ENCODE peak calls at places on chromosomes 12 and 14, in five cellular contexts. One of them, this sample, is unnamed.

GRCh38 chr12:2679068-2679815 is 115.5 kb upstream of the FKBP4 start:
- DNase-seq in neural crest cell: no peak
- DNase-seq in HT-29: no peak
- DNase-seq in neuronal stem cell: no peak
- DNase-seq in NCI-H1930: no peak
- DNase-seq in this sample: no peak

GRCh38 chr12:8698132-8698829 is 490 bp downstream of the RIMKLB start:
- DNase-seq in neural crest cell: peak; percentile 36
- DNase-seq in HT-29: no peak
- DNase-seq in neuronal stem cell: peak; percentile 71
- DNase-seq in NCI-H1930: peak; percentile 61
- DNase-seq in this sample: no peak

GRCh38 chr14:52119030-52119429 is 50.2 kb upstream of the NID2 start:
- DNase-seq in neural crest cell: no peak
- DNase-seq in HT-29: no peak
- DNase-seq in neuronal stem cell: no peak
- DNase-seq in NCI-H1930: no peak
- DNase-seq in this sample: no peak

GRCh38 chr12:47591387-47591786 is 114.4 kb downstream of the RPAP3 start:
- DNase-seq in neural crest cell: no peak
- DNase-seq in HT-29: no peak
- DNase-seq in neuronal stem cell: no peak
- DNase-seq in NCI-H1930: no peak
- DNase-seq in this sample: no peak

GRCh38 chr14:90510208-90510607 is 113.4 kb downstream of the CALM1 start:
- DNase-seq in neural crest cell: no peak
- DNase-seq in HT-29: peak; percentile 73
- DNase-seq in neuronal stem cell: no peak
- DNase-seq in NCI-H1930: no peak
- DNase-seq in this sample: peak; percentile 39

GRCh38 chr12:6358886-6359285 is 16.5 kb downstream of the SCNN1A start:
- DNase-seq in neural crest cell: no peak
- DNase-seq in HT-29: no peak
- DNase-seq in neuronal stem cell: no peak
- DNase-seq in NCI-H1930: no peak
- DNase-seq in this sample: no peak

GRCh38 chr14:68297871-68298468 is 478.4 kb downstream of the RAD51B start:
- DNase-seq in neural crest cell: no peak
- DNase-seq in HT-29: peak; percentile 22
- DNase-seq in neuronal stem cell: no peak
- DNase-seq in NCI-H1930: no peak
- DNase-seq in this sample: no peak

GRCh38 chr12:11059041-11059440 is 3.1 kb downstream of the TAS2R46 start:
- DNase-seq in neural crest cell: no peak
- DNase-seq in HT-29: no peak
- DNase-seq in neuronal stem cell: no peak
- DNase-seq in NCI-H1930: no peak
- DNase-seq in this sample: no peak

GRCh38 chr14:74655597-74656389 is 43.8 kb upstream of the LTBP2 start:
- DNase-seq in neural crest cell: no peak
- DNase-seq in HT-29: no peak
- DNase-seq in neuronal stem cell: no peak
- DNase-seq in NCI-H1930: no peak
- DNase-seq in this sample: no peak

GRCh38 chr14:53953828-53954550 is 2.6 kb downstream of the BMP4 start:
- DNase-seq in neural crest cell: no peak
- DNase-seq in HT-29: peak; percentile 54
- DNase-seq in neuronal stem cell: no peak
- DNase-seq in NCI-H1930: no peak
- DNase-seq in this sample: no peak

GRCh38 chr14:81264011-81264410 is 43.3 kb upstream of the GTF2A1 start:
- DNase-seq in neural crest cell: no peak
- DNase-seq in HT-29: no peak
- DNase-seq in neuronal stem cell: no peak
- DNase-seq in NCI-H1930: no peak
- DNase-seq in this sample: no peak

GRCh38 chr14:91388551-91388975 is 29.1 kb downstream of the CCDC88C start:
- DNase-seq in neural crest cell: no peak
- DNase-seq in HT-29: no peak
- DNase-seq in neuronal stem cell: no peak
- DNase-seq in NCI-H1930: no peak
- DNase-seq in this sample: no peak

GRCh38 chr14:33509927-33510535 is 440.8 kb downstream of the EGLN3 start:
- DNase-seq in neural crest cell: no peak
- DNase-seq in HT-29: no peak
- DNase-seq in neuronal stem cell: no peak
- DNase-seq in NCI-H1930: no peak
- DNase-seq in this sample: no peak

GRCh38 chr14:40762685-40763084 is 844.0 kb upstream of the LRFN5 start:
- DNase-seq in neural crest cell: no peak
- DNase-seq in HT-29: no peak
- DNase-seq in neuronal stem cell: no peak
- DNase-seq in NCI-H1930: no peak
- DNase-seq in this sample: no peak

GRCh38 chr14:22622220-22622619 is 21.9 kb downstream of the OR6J1 start:
- DNase-seq in neural crest cell: no peak
- DNase-seq in HT-29: no peak
- DNase-seq in neuronal stem cell: no peak
- DNase-seq in NCI-H1930: no peak
- DNase-seq in this sample: no peak

This sample was measured in NCI-H2081 treated with DMSO at 0.1 percent for 48 hours.